ENCODE peak calls at places on chromosomes 3 and 15, in nine cellular contexts. O is non-pigmented ciliary epithelial cell, C is HTR-8/SVneo, X is renal cortical epithelial cell, P is NCI-H1436, R is NCI-H2171, A is kidney, G is DMS 273 treated with DMSO at 0.1 percent for 48 hours, E is NT2/D1. H is an unnamed sample.
A peak's percentile ranks its signal among the peaks of the same experiment; 100 is the strongest.

GRCh38 chr3:12508316-12508715 is 24.0 kb downstream of the TSEN2 start:
- DNase-seq in R (no peak), X (peak; percentile 93), E (no peak), A (no peak), P (no peak), G (no peak), O (peak; percentile 98), C (peak; percentile 65), H (peak; percentile 99)

GRCh38 chr3:114872588-114872987 is 274.5 kb downstream of the ZBTB20 start:
- DNase-seq in G (no peak), C (no peak), E (no peak), A (no peak), R (no peak), X (no peak), O (no peak), P (no peak), H (no peak)

GRCh38 chr15:50778089-50778488 is 12.6 kb upstream of the SPPL2A start:
- DNase-seq in R (no peak), C (no peak), P (no peak), G (no peak), E (no peak), O (no peak), X (peak; percentile 62), A (no peak), H (no peak)

GRCh38 chr3:149657796-149658443 is at the start of gene WWTR1:
- DNase-seq in R (no peak), E (peak; percentile 83), P (no peak), X (peak; percentile 91), G (peak; percentile 95), O (no peak), A (peak; percentile 99), C (peak; percentile 89), H (peak; percentile 95)

GRCh38 chr15:61146643-61147230 is 82.4 kb downstream of the RORA start:
- DNase-seq in G (no peak), X (no peak), O (no peak), C (no peak), E (no peak), R (peak; percentile 66), P (no peak), A (no peak), H (no peak)

GRCh38 chr15:41292521-41292920 is 39.9 kb downstream of the OIP5 start:
- DNase-seq in P (no peak), X (no peak), C (no peak), R (no peak), O (no peak), A (no peak), G (no peak), E (no peak), H (no peak)

GRCh38 chr3:127671523-127672428 is 976 bp upstream of the ABTB1 start:
- DNase-seq in G (no peak), O (no peak), R (no peak), P (no peak), C (no peak), A (peak; percentile 87), X (no peak), E (no peak), H (no peak)

GRCh38 chr15:37793851-37794250 is 140.6 kb upstream of the TMCO5A start:
- DNase-seq in R (no peak), A (no peak), E (no peak), X (peak; percentile 15), P (no peak), G (no peak), C (peak; percentile 2), O (no peak), H (no peak)

GRCh38 chr3:107235923-107236315 is 141.3 kb upstream of the CCDC54 start:
- DNase-seq in C (peak; percentile 84), E (peak; percentile 57), A (no peak), P (peak; percentile 83), O (peak; percentile 79), X (peak; percentile 76), R (peak; percentile 66), G (peak; percentile 83), H (peak; percentile 92)

GRCh38 chr3:45105855-45106655 is 40.1 kb downstream of the CDCP1 start:
- DNase-seq in X (peak; percentile 98), A (no peak), R (no peak), E (no peak), G (no peak), P (no peak), C (peak; percentile 28), O (no peak), H (peak; percentile 98)

GRCh38 chr3:7385635-7386034 is 524.7 kb downstream of the GRM7 start:
- DNase-seq in P (no peak), X (no peak), A (no peak), O (no peak), E (no peak), R (no peak), C (no peak), G (no peak), H (no peak)

GRCh38 chr3:144324061-144324460 is 352.4 kb downstream of the DIPK2A start:
- DNase-seq in C (no peak), X (peak; percentile 26), G (no peak), O (no peak), P (no peak), A (no peak), R (no peak), E (no peak), H (no peak)

GRCh38 chr15:24955549-24955929 is 752 bp downstream of the SNRPN start:
- DNase-seq in P (no peak), X (no peak), E (no peak), G (no peak), R (no peak), C (no peak), A (peak; percentile 73), O (no peak), H (no peak)

GRCh38 chr3:44981220-44981619 is 5.2 kb downstream of the EXOSC7 start:
- DNase-seq in P (no peak), X (peak; percentile 29), O (no peak), R (no peak), C (no peak), A (no peak), E (no peak), G (no peak), H (no peak)

GRCh38 chr3:64188810-64189560 is 36.3 kb downstream of the PRICKLE2 start:
- DNase-seq in R (no peak), X (peak; percentile 98), C (peak; percentile 64), A (no peak), E (peak; percentile 57), G (no peak), P (no peak), O (peak; percentile 83), H (peak; percentile 98)

GRCh38 chr15:99123706-99124451 is 19.0 kb downstream of the SYNM start:
- DNase-seq in E (peak; percentile 70), R (peak; percentile 37), O (peak; percentile 69), A (peak; percentile 95), X (peak; percentile 98), G (peak; percentile 77), P (no peak), C (peak; percentile 87), H (peak; percentile 93)

GRCh38 chr3:126960604-126960995 is 22.3 kb upstream of the PLXNA1 start:
- DNase-seq in A (peak; percentile 67), C (no peak), X (no peak), R (no peak), P (no peak), E (no peak), G (no peak), O (no peak), H (no peak)

GRCh38 chr3:42477696-42478095 is 24.7 kb upstream of the VIPR1 start:
- DNase-seq in C (no peak), R (no peak), A (no peak), O (no peak), E (no peak), X (no peak), G (no peak), P (no peak), H (no peak)